ENCODE peak calls at places on chromosomes 4 and X, in four cellular contexts. M is heart right ventricle, Y is brain microvascular endothelial cell, T is fibroblast of mammary gland. N is an unnamed sample.

GRCh38 chr4:61397174-61397573 is 197.0 kb downstream of the ADGRL3 start:
- DNase-seq in M (no peak), Y (no peak), T (peak), N (no peak)

GRCh38 chr4:98260047-98260578 is 1.1 kb upstream of the RAP1GDS1 start:
- DNase-seq in M (no peak), Y (no peak), T (peak), N (peak)

GRCh38 chr4:577499-578450 is 1.7 kb upstream of the TMEM271 start:
- DNase-seq in M (no peak), Y (no peak), T (peak), N (no peak)

GRCh38 chr4:76886214-76886613 is 11.7 kb downstream of the SOWAHB start:
- DNase-seq in M (no peak), Y (no peak), T (no peak), N (no peak)

GRCh38 chr4:121697626-121698025 is 846 bp upstream of the ANXA5 start:
- DNase-seq in M (no peak), Y (no peak), T (no peak), N (peak)

GRCh38 chr4:114599231-114600065 is 841 bp downstream of the UGT8 start:
- DNase-seq in M (no peak), Y (no peak), T (no peak), N (peak)

GRCh38 chr4:58749206-58749605 is 1639.0 kb upstream of the IGFBP7 start:
- DNase-seq in M (no peak), Y (no peak), T (no peak), N (peak)

GRCh38 chrX:138411048-138411447 is 300.5 kb downstream of the FGF13 start:
- DNase-seq in M (no peak), Y (no peak), T (no peak), N (no peak)

GRCh38 chr4:124980276-124980752 is 267.8 kb upstream of the ANKRD50 start:
- DNase-seq in M (no peak), Y (peak), T (peak), N (no peak)

GRCh38 chr4:177974461-177974860 is 532.2 kb upstream of the AGA start:
- DNase-seq in M (no peak), Y (no peak), T (no peak), N (no peak)

GRCh38 chr4:185470503-185471195 is 884 bp downstream of the CCDC110 start:
- DNase-seq in M (peak), Y (peak), T (peak), N (peak)

GRCh38 chr4:141131738-141132688 is 1.3 kb downstream of the RNF150 start:
- DNase-seq in M (no peak), Y (peak), T (no peak), N (peak)

GRCh38 chr4:15149234-15149841 is 147.1 kb downstream of the CPEB2 start:
- DNase-seq in M (no peak), Y (no peak), T (peak), N (no peak)

GRCh38 chr4:109969909-109970308 is 57.2 kb downstream of the EGF start:
- DNase-seq in M (peak), Y (no peak), T (no peak), N (no peak)

GRCh38 chrX:107726809-107727534 is 48.6 kb downstream of the TSC22D3 start:
- DNase-seq in M (no peak), Y (no peak), T (no peak), N (no peak)

GRCh38 chrX:151896734-151897474 is 15.8 kb upstream of the MAGEA4 start:
- DNase-seq in M (no peak), Y (peak), T (peak), N (no peak)

GRCh38 chr4:7351014-7351413 is 83.7 kb downstream of the PSAPL1 start:
- DNase-seq in M (no peak), Y (no peak), T (no peak), N (no peak)

GRCh38 chr4:157075811-157076577 is at the start of gene GLRB:
- DNase-seq in M (no peak), Y (no peak), T (no peak), N (peak)

GRCh38 chr4:109125084-109125483 is 177.4 kb downstream of the COL25A1 start:
- DNase-seq in M (no peak), Y (no peak), T (no peak), N (no peak)

GRCh38 chr4:2691952-2692435 is 64.1 kb downstream of the TNIP2 start:
- DNase-seq in M (no peak), Y (no peak), T (no peak), N (no peak)

GRCh38 chr4:185464887-185465286 is 6.6 kb downstream of the CCDC110 start:
- DNase-seq in M (no peak), Y (no peak), T (no peak), N (no peak)

GRCh38 chr4:142530724-142531123 is 315.4 kb downstream of the INPP4B start:
- DNase-seq in M (no peak), Y (no peak), T (no peak), N (no peak)

GRCh38 chr4:21801661-21802355 is 146.8 kb downstream of the KCNIP4 start:
- DNase-seq in M (no peak), Y (no peak), T (no peak), N (no peak)

GRCh38 chr4:95181446-95182306 is 367.1 kb downstream of the UNC5C start:
- DNase-seq in M (no peak), Y (peak), T (peak), N (no peak)

GRCh38 chr4:139920552-139920951 is 233.4 kb downstream of the MAML3 start:
- DNase-seq in M (no peak), Y (no peak), T (no peak), N (no peak)

GRCh38 chr4:153209410-153209809 is 5.2 kb downstream of the TRIM2 start:
- DNase-seq in M (no peak), Y (no peak), T (no peak), N (no peak)

GRCh38 chr4:25367004-25367621 is 9.9 kb upstream of the ANAPC4 start:
- DNase-seq in M (no peak), Y (no peak), T (peak), N (no peak)

GRCh38 chr4:143344774-143345173 is 8.1 kb downstream of the GAB1 start:
- DNase-seq in M (no peak), Y (no peak), T (no peak), N (no peak)

GRCh38 chrX:110675866-110676265 is 119.8 kb downstream of the CHRDL1 start:
- DNase-seq in M (no peak), Y (no peak), T (no peak), N (no peak)

GRCh38 chrX:110683925-110684324 is 111.7 kb downstream of the CHRDL1 start:
- DNase-seq in M (no peak), Y (no peak), T (no peak), N (no peak)

DNA sequence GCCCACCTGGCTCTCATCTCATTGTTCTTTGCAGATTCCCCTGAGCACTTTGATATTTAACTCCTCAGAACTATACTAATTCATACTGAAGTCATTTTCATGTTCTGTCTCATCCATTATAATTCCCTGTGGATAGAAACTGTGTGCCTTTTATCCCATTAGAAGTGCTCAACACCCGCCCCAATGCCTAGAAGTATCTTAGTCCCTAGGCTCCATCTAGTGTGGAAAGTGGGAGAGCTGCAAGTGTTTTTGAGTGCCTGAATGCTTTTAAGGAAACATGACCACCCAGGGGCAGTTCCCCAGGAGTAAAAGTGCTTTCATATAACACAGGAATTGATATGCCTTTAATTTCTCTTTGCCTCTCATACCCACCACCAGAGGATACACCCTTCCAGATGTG is 117.0 kb downstream of the CHRDL1 start:
- DNase-seq in M (no peak), Y (no peak), T (no peak), N (no peak)
- TF ChIP-seq CTCF in M (no peak), Y (no peak), T (no peak), N (no peak)

DNA sequence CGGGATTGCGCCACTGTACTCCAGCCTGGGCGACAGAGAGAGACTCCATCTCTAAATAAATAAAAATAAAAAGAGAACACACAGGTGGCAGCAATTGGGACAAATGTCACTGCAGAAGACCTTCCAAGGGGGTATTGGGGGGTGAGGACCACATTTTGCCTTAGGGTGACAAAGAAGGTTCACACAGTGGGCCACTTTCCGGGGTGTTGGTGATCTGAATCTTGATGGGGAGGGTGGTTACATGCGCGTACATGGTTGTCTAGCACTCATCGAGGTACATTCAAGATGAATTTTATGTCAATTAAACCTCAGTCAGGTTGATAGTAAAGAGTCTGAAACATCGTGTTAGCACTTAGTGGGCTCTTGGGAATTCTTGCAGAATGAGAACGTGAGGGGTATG is 20.5 kb upstream of the TMSB4X start:
- DNase-seq in M (no peak), Y (no peak), T (no peak), N (no peak)
- H3K4me3 ChIP-seq in M (no peak), Y (no peak), T (no peak), N (no peak)

DNA sequence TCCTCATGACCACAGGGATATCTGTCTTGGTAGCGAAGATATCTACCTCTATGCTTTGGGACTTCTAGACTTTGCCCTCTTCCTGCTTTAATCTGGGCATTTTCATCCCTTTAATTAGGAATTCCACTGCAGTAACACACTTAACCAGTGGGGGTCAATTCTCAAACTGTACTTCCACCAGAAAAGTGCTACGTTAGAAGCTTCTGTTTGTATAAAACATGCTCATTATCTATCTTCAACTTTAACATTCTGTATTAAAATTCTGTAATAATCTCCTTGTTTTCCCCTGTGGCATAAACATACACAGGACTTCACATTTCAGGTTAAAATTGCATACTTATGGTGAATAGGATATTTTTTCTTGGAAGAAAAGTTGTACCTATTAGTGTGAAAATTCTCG is 105.6 kb downstream of the AMMECR1 start:
- DNase-seq in M (no peak), Y (no peak), T (peak), N (no peak)
- TF ChIP-seq CTCF in M (no peak), Y (peak), T (peak), N (no peak)

DNA sequence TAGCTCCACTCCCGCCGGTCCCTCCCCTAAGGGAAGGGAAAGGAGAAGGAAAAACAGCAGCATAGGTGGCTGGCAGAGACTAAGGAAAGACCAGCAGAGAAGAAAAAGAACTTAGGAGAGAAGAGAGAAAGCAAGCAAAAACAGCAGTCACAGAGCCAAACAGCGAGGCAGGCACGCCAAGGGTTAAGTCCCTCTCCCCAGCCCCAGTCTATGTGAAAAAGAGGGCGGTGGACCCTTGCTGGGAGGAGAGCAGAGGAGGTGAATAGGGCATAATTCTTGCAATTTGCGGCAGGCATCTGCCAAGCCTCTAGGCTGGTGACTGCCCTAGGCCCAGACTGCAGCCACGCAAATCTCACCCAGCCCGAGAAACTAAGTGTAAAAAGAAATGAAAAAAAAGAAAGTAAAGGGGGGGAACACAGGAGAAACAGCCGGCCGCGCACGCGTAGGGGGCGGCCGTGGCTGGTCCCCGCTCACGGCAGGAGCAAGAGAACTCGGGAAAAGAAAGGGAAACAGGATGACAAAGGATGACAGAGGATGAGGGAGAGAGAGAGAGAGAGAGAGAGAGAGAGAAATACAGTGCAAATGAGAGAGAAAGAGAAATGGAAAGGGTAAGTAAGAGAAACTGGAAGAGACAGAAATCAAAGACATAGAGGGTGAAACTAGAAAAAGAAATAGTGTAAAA is 48.6 kb downstream of the MAGEA9 start:
- DNase-seq in M (no peak), Y (peak), T (peak), N (no peak)
- H3K4me3 ChIP-seq in M (peak), Y (peak), T (peak), N (no peak)

DNA sequence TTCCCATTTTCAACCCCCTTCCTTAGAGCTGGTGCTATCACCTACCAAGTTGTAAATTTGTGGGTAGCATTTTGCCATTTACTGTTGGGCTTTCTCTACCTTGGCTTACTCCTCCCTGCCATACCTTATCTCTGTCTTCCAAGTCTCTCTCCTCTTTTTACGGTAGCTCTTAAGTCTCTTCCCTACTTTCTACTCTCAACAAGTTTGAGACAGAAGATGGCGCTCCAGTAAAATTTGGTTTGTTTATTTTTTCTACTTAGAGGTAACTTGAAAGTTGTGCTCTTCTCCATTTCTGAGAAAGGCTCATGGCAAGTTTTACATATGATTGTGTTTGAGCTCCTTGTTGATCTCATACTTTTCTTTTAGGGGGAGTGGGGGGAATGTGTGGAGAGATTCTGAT is 1508.1 kb downstream of the TECRL start:
- DNase-seq in M (no peak), Y (no peak), T (no peak), N (no peak)
- TF ChIP-seq CTCF in M (no peak), Y (no peak), T (no peak), N (no peak)

GRCh38 chr4:186651181-186651603 is 72.5 kb downstream of the FAT1 start:
- DNase-seq in M (no peak), Y (no peak), T (no peak), N (no peak)
- H3K4me3 ChIP-seq in M (peak), Y (peak), T (no peak), N (no peak)

DNA sequence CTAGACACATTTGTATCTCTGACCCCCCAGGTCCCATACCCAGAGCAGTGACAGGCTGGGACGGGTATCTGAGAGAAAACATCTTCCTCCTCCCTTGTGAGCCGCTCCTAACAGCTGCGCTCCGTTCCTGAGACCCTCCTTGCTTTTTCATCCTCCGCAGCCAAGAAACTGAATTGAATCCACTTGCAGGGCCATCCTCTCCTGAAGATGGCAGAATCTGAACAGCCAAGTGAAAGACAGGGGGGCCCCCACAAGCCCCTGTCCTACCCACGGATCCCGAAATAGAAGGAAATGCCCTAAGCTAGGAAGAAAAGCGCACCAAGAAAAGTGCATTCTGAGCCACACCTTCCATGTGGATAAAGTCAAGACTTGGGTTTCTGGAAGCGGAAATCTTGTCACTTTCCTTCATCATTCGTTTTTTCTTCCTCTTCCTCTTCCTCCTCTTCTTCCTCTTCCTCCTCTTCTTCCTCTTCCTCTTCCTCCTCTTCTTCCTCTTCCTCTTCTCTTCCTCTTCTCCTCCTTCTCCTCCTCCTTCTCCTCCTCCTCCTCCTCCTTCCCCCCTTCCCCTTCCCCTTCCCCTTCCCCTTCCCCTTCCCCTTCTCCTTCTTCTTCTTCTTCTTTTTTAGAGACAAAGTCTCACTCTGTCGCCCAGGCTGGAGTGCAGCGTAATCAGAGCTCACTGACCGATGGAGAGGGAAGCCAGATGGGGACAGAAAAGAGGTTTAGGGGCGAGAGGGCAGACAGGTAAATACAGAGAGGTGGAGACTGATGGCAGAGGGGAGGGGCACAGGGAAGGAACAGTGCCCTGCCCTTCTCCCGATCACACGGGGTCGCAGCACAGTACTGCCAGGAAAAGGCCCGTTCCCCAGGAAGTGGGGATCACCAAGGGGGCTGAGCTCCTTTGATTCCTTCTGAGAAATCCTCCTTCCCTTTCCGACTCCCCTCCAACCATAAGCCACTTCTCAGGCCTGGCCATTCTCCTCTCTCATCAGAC is 85.9 kb upstream of the WWC2 start:
- DNase-seq in M (no peak), Y (no peak), T (no peak), N (no peak)
- TF ChIP-seq CTCF in M (no peak), Y (no peak), T (no peak), N (no peak)

GRCh38 chrX:599837-600715 is 30.5 kb upstream of the SHOX start:
- DNase-seq in M (no peak), Y (no peak), T (no peak), N (no peak)
- H3K4me3 ChIP-seq in M (no peak), Y (no peak), T (no peak), N (no peak)

GRCh38 chrX:17375631-17376380 is 806 bp downstream of the NHS start:
- DNase-seq in M (no peak), Y (no peak), T (peak), N (peak)
- TF ChIP-seq CTCF in M (no peak), Y (no peak), T (no peak), N (no peak)

GRCh38 chr4:17469931-17470674 is 41.8 kb downstream of the QDPR start:
- DNase-seq in M (no peak), Y (peak), T (no peak), N (no peak)
- H3K4me3 ChIP-seq in M (no peak), Y (no peak), T (no peak), N (no peak)

N was measured in mucosa of descending colon.